ENCODE peak calls at places on chromosomes 12 and 14, in five cellular contexts. One of them, this sample, is unnamed.

GRCh38 chr14:99544971-99545370 is 59.0 kb downstream of the CCDC85C start:
- DNase-seq in RPMI7951: no peak
- DNase-seq in HuH-7.5: no peak
- DNase-seq in NCI-H1092 treated with DMSO at 0.1 percent for 48 hours: no peak
- DNase-seq in SK-N-SH: peak
- DNase-seq in this sample: no peak

GRCh38 chr14:88326352-88327103 is 3.5 kb upstream of the KCNK10 start:
- DNase-seq in HuH-7.5: no peak
- DNase-seq in NCI-H1092 treated with DMSO at 0.1 percent for 48 hours: no peak
- DNase-seq in SK-N-SH: peak
- DNase-seq in RPMI7951: no peak
- DNase-seq in this sample: no peak

GRCh38 chr14:77961853-77962580 is 162.1 kb downstream of the ADCK1 start:
- DNase-seq in SK-N-SH: no peak
- DNase-seq in RPMI7951: no peak
- DNase-seq in NCI-H1092 treated with DMSO at 0.1 percent for 48 hours: no peak
- DNase-seq in HuH-7.5: no peak
- DNase-seq in this sample: no peak

GRCh38 chr12:33438890-33439586 is 581 bp downstream of the SYT10 start:
- DNase-seq in SK-N-SH: peak
- DNase-seq in NCI-H1092 treated with DMSO at 0.1 percent for 48 hours: no peak
- DNase-seq in RPMI7951: peak
- DNase-seq in HuH-7.5: no peak
- DNase-seq in this sample: no peak

GRCh38 chr14:67533754-67534085 is 630 bp downstream of the PLEKHH1 start:
- DNase-seq in NCI-H1092 treated with DMSO at 0.1 percent for 48 hours: no peak
- DNase-seq in SK-N-SH: no peak
- DNase-seq in HuH-7.5: no peak
- DNase-seq in RPMI7951: no peak
- DNase-seq in this sample: no peak

GRCh38 chr12:11718768-11719253 is 69.3 kb downstream of the ETV6 start:
- DNase-seq in NCI-H1092 treated with DMSO at 0.1 percent for 48 hours: no peak
- DNase-seq in SK-N-SH: peak
- DNase-seq in RPMI7951: peak
- DNase-seq in HuH-7.5: no peak
- DNase-seq in this sample: no peak

GRCh38 chr12:121167232-121167820 is 34.6 kb downstream of the P2RX7 start:
- DNase-seq in NCI-H1092 treated with DMSO at 0.1 percent for 48 hours: no peak
- DNase-seq in HuH-7.5: no peak
- DNase-seq in SK-N-SH: no peak
- DNase-seq in RPMI7951: no peak
- DNase-seq in this sample: no peak

GRCh38 chr12:9634177-9634803 is 26.6 kb upstream of the KLRB1 start:
- DNase-seq in NCI-H1092 treated with DMSO at 0.1 percent for 48 hours: peak
- DNase-seq in HuH-7.5: peak
- DNase-seq in RPMI7951: peak
- DNase-seq in SK-N-SH: peak
- DNase-seq in this sample: no peak

GRCh38 chr14:73394317-73394716 is 64.0 kb downstream of the NUMB start:
- DNase-seq in NCI-H1092 treated with DMSO at 0.1 percent for 48 hours: no peak
- DNase-seq in RPMI7951: no peak
- DNase-seq in SK-N-SH: no peak
- DNase-seq in HuH-7.5: no peak
- DNase-seq in this sample: no peak

GRCh38 chr12:123750159-123750656 is 11.9 kb upstream of the DNAH10 start:
- DNase-seq in SK-N-SH: no peak
- DNase-seq in NCI-H1092 treated with DMSO at 0.1 percent for 48 hours: no peak
- DNase-seq in RPMI7951: no peak
- DNase-seq in HuH-7.5: no peak
- DNase-seq in this sample: no peak

GRCh38 chr12:31041033-31041564 is 32.6 kb upstream of the DDX11 start:
- DNase-seq in HuH-7.5: no peak
- DNase-seq in NCI-H1092 treated with DMSO at 0.1 percent for 48 hours: no peak
- DNase-seq in RPMI7951: no peak
- DNase-seq in SK-N-SH: no peak
- DNase-seq in this sample: no peak

GRCh38 chr14:94115068-94115591 is 4.6 kb downstream of the IFI27 start:
- DNase-seq in HuH-7.5: no peak
- DNase-seq in SK-N-SH: peak
- DNase-seq in RPMI7951: no peak
- DNase-seq in NCI-H1092 treated with DMSO at 0.1 percent for 48 hours: no peak
- DNase-seq in this sample: no peak

GRCh38 chr14:92408186-92408585 is 85.2 kb downstream of the SLC24A4 start:
- DNase-seq in HuH-7.5: no peak
- DNase-seq in RPMI7951: peak
- DNase-seq in NCI-H1092 treated with DMSO at 0.1 percent for 48 hours: peak
- DNase-seq in SK-N-SH: no peak
- DNase-seq in this sample: no peak